ENCODE peak calls at places on chromosomes 6 and 20, in four cellular contexts. M, R, G and K are unnamed samples.

GRCh38 chr6:39566381-39566934 is 158.8 kb downstream of the KIF6 start:
- DNase-seq in M (no peak), R (no peak), G (no peak), K (no peak)

GRCh38 chr6:130029163-130029562 is 10.8 kb downstream of the L3MBTL3 start:
- DNase-seq in M (no peak), R (no peak), G (no peak), K (no peak)

GRCh38 chr20:61803903-61804804 is 261.5 kb downstream of the TAF4 start:
- DNase-seq in M (peak), R (no peak), G (no peak), K (peak)

GRCh38 chr6:138503881-138504680 is 4.8 kb upstream of the NHSL1 start:
- DNase-seq in M (no peak), R (peak), G (no peak), K (no peak)

GRCh38 chr6:53827485-53827884 is 32.7 kb downstream of the LRRC1 start:
- DNase-seq in M (no peak), R (no peak), G (no peak), K (no peak)

GRCh38 chr6:15350386-15351083 is 104.7 kb downstream of the JARID2 start:
- DNase-seq in M (no peak), R (no peak), G (no peak), K (no peak)

GRCh38 chr6:34457747-34458462 is 8.0 kb upstream of the PACSIN1 start:
- DNase-seq in M (no peak), R (no peak), G (no peak), K (no peak)

GRCh38 chr20:48910360-48910781 is 11.1 kb upstream of the ARFGEF2 start:
- DNase-seq in M (no peak), R (peak), G (no peak), K (no peak)

GRCh38 chr20:62617711-62618483 is 24.4 kb upstream of the SLCO4A1 start:
- DNase-seq in M (no peak), R (peak), G (no peak), K (no peak)

GRCh38 chr20:52434453-52434852 is 242.9 kb upstream of the ZFP64 start:
- DNase-seq in M (no peak), R (no peak), G (no peak), K (no peak)

GRCh38 chr6:34583861-34584604 is 27.9 kb upstream of the SPDEF start:
- DNase-seq in M (no peak), R (no peak), G (no peak), K (no peak)

GRCh38 chr6:156808287-156808686 is 31.1 kb downstream of the ARID1B start:
- DNase-seq in M (no peak), R (no peak), G (no peak), K (no peak)

GRCh38 chr6:144416244-144416643 is 131.1 kb downstream of the UTRN start:
- DNase-seq in M (no peak), R (no peak), G (no peak), K (no peak)

GRCh38 chr6:17703256-17703694 is 3.5 kb downstream of the NUP153 start:
- DNase-seq in M (no peak), R (peak), G (peak), K (no peak)

GRCh38 chr6:144528605-144529425 is 243.7 kb downstream of the UTRN start:
- DNase-seq in M (no peak), R (no peak), G (peak), K (no peak)

GRCh38 chr6:120994573-120994967 is 339.7 kb downstream of the TBC1D32 start:
- DNase-seq in M (no peak), R (no peak), G (no peak), K (no peak)

GRCh38 chr6:113858067-113858604 is 991 bp downstream of the MARCKS start:
- DNase-seq in M (no peak), R (peak), G (no peak), K (no peak)

GRCh38 chr20:32523613-32524218 is 61.4 kb downstream of the NOL4L start:
- DNase-seq in M (no peak), R (no peak), G (no peak), K (no peak)

GRCh38 chr20:8579060-8579459 is 447.0 kb downstream of the PLCB1 start:
- DNase-seq in M (no peak), R (no peak), G (no peak), K (no peak)

GRCh38 chr6:53054532-53054931 is 10.7 kb upstream of the FBXO9 start:
- DNase-seq in M (no peak), R (no peak), G (no peak), K (no peak)

GRCh38 chr6:166058064-166058739 is 109.4 kb downstream of the TBXT start:
- DNase-seq in M (no peak), R (no peak), G (no peak), K (no peak)

GRCh38 chr6:109690373-109690739 is 646 bp downstream of the AK9 start:
- DNase-seq in M (no peak), R (peak), G (peak), K (peak)

GRCh38 chr20:53751394-53752368 is 158.0 kb upstream of the ZNF217 start:
- DNase-seq in M (peak), R (peak), G (no peak), K (no peak)

GRCh38 chr6:99151634-99152344 is 197.7 kb downstream of the FAXC start:
- DNase-seq in M (peak), R (peak), G (peak), K (peak)

GRCh38 chr6:81987293-81987692 is 234.8 kb upstream of the TENT5A start:
- DNase-seq in M (no peak), R (no peak), G (no peak), K (no peak)

GRCh38 chr6:2044192-2044591 is 201.2 kb downstream of the GMDS start:
- DNase-seq in M (no peak), R (no peak), G (no peak), K (no peak)

GRCh38 chr6:77036400-77036799 is 426.9 kb downstream of the HTR1B start:
- DNase-seq in M (no peak), R (no peak), G (no peak), K (no peak)

GRCh38 chr6:132734694-132735236 is 20.9 kb upstream of the VNN1 start:
- DNase-seq in M (no peak), R (peak), G (no peak), K (no peak)

GRCh38 chr6:169845426-169846285 is 94.2 kb downstream of the ERMARD start:
- DNase-seq in M (no peak), R (no peak), G (no peak), K (no peak)

GRCh38 chr6:130810307-130811030 is 16.7 kb upstream of the SMLR1 start:
- DNase-seq in M (no peak), R (no peak), G (no peak), K (no peak)

GRCh38 chr6:71463061-71463460 is 174.4 kb downstream of the OGFRL1 start:
- DNase-seq in M (no peak), R (no peak), G (no peak), K (no peak)

GRCh38 chr6:51866867-51867266 is 220.5 kb downstream of the PKHD1 start:
- DNase-seq in M (no peak), R (no peak), G (no peak), K (no peak)

GRCh38 chr6:17096657-17097056 is 5.2 kb upstream of the STMND1 start:
- DNase-seq in M (no peak), R (no peak), G (no peak), K (no peak)

GRCh38 chr6:16333580-16333979 is 95.2 kb downstream of the GMPR start:
- DNase-seq in M (no peak), R (no peak), G (no peak), K (no peak)

GRCh38 chr6:157510329-157511188 is 129.6 kb downstream of the ZDHHC14 start:
- DNase-seq in M (no peak), R (peak), G (no peak), K (no peak)

GRCh38 chr6:113857565-113858066 is 471 bp downstream of the MARCKS start:
- DNase-seq in M (no peak), R (peak), G (peak), K (no peak)

GRCh38 chr20:44182863-44183262 is 4.1 kb downstream of the JPH2 start:
- DNase-seq in M (no peak), R (no peak), G (no peak), K (no peak)

GRCh38 chr6:104400844-104401243 is 458.9 kb downstream of the HACE1 start:
- DNase-seq in M (no peak), R (no peak), G (peak), K (no peak)

GRCh38 chr20:37529214-37529967 is 1.7 kb upstream of the BLCAP start:
- DNase-seq in M (no peak), R (no peak), G (no peak), K (no peak)
- TF ChIP-seq SPI1 in M (no peak), R (no peak), G (no peak), K (no peak)

GRCh38 chr6:136412410-136412809 is 122.8 kb upstream of the BCLAF1 start:
- DNase-seq in M (no peak), R (no peak), G (no peak), K (no peak)

GRCh38 chr6:136411028-136411329 is 121.3 kb upstream of the BCLAF1 start:
- DNase-seq in M (no peak), R (no peak), G (no peak), K (no peak)

GRCh38 chr6:136411453-136412354 is 122.1 kb upstream of the BCLAF1 start:
- DNase-seq in M (no peak), R (no peak), G (no peak), K (no peak)

GRCh38 chr6:136410201-136411027 is 120.8 kb upstream of the BCLAF1 start:
- DNase-seq in M (peak), R (no peak), G (no peak), K (peak)

DNA sequence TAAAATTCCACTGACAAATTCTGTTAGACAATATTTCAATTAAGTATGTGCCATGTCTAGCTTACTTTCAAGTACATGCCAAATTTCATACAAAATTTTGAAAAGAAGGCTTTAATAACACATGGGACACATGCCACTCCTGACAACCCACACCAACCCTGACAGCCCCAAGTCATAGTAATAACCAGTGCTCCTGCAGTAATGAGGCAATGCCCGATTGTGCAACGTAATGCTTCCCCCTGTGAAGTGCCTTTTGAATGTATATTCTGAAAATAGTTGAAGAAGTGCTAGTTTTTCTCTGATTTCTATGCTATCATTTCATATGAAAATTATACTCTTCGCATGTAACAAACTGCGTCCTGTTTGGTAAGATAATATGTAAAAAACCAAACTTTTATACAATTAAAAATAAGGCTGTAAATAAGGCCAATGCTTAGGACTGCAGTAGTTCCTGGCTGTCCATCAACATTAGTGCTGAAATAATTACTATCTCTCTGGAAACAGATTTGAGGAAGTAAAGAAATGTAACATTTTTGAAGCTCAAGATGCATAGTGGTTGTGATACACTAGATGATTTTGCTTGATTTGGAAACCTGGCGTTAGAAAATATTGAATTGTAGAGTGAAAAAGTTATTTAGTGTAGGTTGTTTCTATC is 125.8 kb upstream of the BCLAF1 start:
- DNase-seq in M (no peak), R (peak), G (no peak), K (no peak)
- TF ChIP-seq SPI1 in M (no peak), R (no peak), G (no peak), K (no peak)

GRCh38 chr20:22465622-22466446 is 118.5 kb downstream of the FOXA2 start:
- DNase-seq in M (no peak), R (no peak), G (peak), K (no peak)

GRCh38 chr20:22460803-22461202 is 123.6 kb downstream of the FOXA2 start:
- DNase-seq in M (no peak), R (no peak), G (no peak), K (no peak)

GRCh38 chr20:22464312-22465003 is 119.9 kb downstream of the FOXA2 start:
- DNase-seq in M (no peak), R (no peak), G (no peak), K (no peak)

GRCh38 chr20:22460231-22460630 is 124.1 kb downstream of the FOXA2 start:
- DNase-seq in M (no peak), R (no peak), G (no peak), K (no peak)

DNA sequence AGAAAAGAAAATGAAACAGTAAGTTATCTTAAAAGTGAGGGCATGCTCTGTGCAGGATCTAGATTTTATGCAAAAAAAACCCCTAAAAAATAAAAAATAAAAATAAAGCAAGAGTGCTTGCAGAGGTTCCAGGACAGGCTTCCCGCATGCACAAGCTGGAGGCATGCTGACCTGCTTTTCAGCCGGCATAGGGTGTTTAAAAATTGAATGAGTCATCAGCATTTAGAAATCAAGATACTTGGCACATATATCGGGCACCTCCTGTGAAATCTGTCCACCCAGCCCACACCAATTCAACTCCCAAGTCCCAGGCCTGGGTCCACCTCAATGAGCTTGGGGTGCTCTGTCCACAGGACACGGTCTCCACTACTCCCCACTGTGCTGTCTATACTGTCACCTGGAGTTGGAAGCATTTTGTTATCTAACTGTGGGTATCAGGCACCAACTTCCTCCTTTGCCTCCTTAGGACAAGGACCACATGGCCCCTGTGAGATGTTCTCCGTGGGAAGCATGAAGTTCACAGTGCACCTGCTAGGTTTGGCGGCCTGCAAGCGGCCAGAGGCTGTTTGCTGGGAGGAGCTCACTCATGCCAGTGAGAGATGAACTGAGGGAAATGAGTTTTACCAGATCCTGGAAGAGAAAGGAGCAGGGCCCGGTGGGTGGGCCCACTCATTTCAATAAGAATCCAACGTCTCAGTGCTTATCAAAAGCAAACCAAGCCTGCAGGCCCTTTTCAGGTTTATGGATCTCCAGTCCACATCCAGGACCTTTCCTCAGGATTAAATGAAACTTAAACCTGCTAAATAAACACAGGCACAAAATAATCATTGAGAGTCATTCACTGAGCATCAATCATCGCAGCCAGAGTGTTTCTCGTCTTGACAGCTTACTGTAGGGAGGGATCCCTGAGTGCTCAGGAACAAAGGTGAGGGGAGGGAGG is 121.1 kb downstream of the FOXA2 start:
- DNase-seq in M (no peak), R (no peak), G (no peak), K (no peak)
- TF ChIP-seq SPI1 in M (no peak), R (no peak), G (no peak), K (no peak)

GRCh38 chr6:102746941-102747340 is 1353.4 kb downstream of the GRIK2 start:
- DNase-seq in M (no peak), R (no peak), G (no peak), K (no peak)

GRCh38 chr6:102736941-102737368 is 1343.4 kb downstream of the GRIK2 start:
- DNase-seq in M (no peak), R (no peak), G (no peak), K (no peak)

GRCh38 chr6:102742033-102742432 is 1348.5 kb downstream of the GRIK2 start:
- DNase-seq in M (no peak), R (no peak), G (no peak), K (no peak)
- TF ChIP-seq SPI1 in M (no peak), R (no peak), G (no peak), K (no peak)

GRCh38 chr6:125853740-125854139 is 63.0 kb downstream of the NCOA7 start:
- DNase-seq in M (no peak), R (no peak), G (no peak), K (no peak)
- TF ChIP-seq SPI1 in M (no peak), R (no peak), G (no peak), K (no peak)

GRCh38 chr6:30101423-30101938 is 11.4 kb downstream of the TRIM31 start:
- DNase-seq in M (no peak), R (no peak), G (no peak), K (no peak)

GRCh38 chr6:30100585-30101422 is 12.1 kb downstream of the TRIM31 start:
- DNase-seq in M (no peak), R (no peak), G (peak), K (no peak)

GRCh38 chr6:30102701-30103629 is 9.9 kb downstream of the TRIM31 start:
- DNase-seq in M (peak), R (peak), G (peak), K (peak)

GRCh38 chr6:30101939-30102700 is 10.8 kb downstream of the TRIM31 start:
- DNase-seq in M (no peak), R (peak), G (peak), K (peak)

GRCh38 chr6:30103630-30104179 is 9.2 kb downstream of the TRIM31 start:
- DNase-seq in M (no peak), R (no peak), G (no peak), K (no peak)
- TF ChIP-seq SPI1 in M (no peak), R (no peak), G (no peak), K (no peak)

GRCh38 chr6:56652994-56653393 is 10.3 kb upstream of the DST start:
- DNase-seq in M (no peak), R (no peak), G (no peak), K (no peak)
- TF ChIP-seq SPI1 in M (no peak), R (no peak), G (no peak), K (no peak)